ENCODE peak calls at places on chromosome 7, in six cellular contexts. E, X, P, T, D and Z are unnamed samples.

GRCh38 chr7:38775503-38775902 is 133.5 kb downstream of the VPS41 start:
- DNase-seq in E (no peak), X (no peak), P (no peak), T (no peak), D (no peak), Z (no peak)

GRCh38 chr7:48154792-48155413 is 16.4 kb upstream of the ABCA13 start:
- DNase-seq in E (no peak), X (no peak), P (peak), T (peak), D (peak), Z (peak)

GRCh38 chr7:150481207-150481920 is 30.9 kb downstream of the GIMAP8 start:
- DNase-seq in E (no peak), X (no peak), P (no peak), T (no peak), D (no peak), Z (no peak)

GRCh38 chr7:110645060-110645459 is 445.9 kb upstream of the LRRN3 start:
- DNase-seq in E (no peak), X (no peak), P (no peak), T (no peak), D (no peak), Z (no peak)

GRCh38 chr7:75050501-75050900 is 23.1 kb downstream of the RCC1L start:
- DNase-seq in E (no peak), X (no peak), P (peak), T (peak), D (no peak), Z (no peak)

GRCh38 chr7:44973610-44974401 is 5.0 kb downstream of the MYO1G start:
- DNase-seq in E (no peak), X (peak), P (peak), T (no peak), D (peak), Z (peak)

GRCh38 chr7:3087243-3087642 is 43.6 kb upstream of the CARD11 start:
- DNase-seq in E (no peak), X (no peak), P (no peak), T (no peak), D (no peak), Z (no peak)

GRCh38 chr7:23909426-23909825 is 199.4 kb downstream of the STK31 start:
- DNase-seq in E (no peak), X (no peak), P (no peak), T (no peak), D (no peak), Z (no peak)

GRCh38 chr7:132247995-132248618 is 328.2 kb downstream of the PLXNA4 start:
- DNase-seq in E (no peak), X (no peak), P (no peak), T (no peak), D (no peak), Z (no peak)

GRCh38 chr7:138979988-138980574 is 1.1 kb downstream of the KIAA1549 start:
- DNase-seq in E (no peak), X (no peak), P (no peak), T (peak), D (peak), Z (peak)

GRCh38 chr7:92881091-92881485 is 44.7 kb upstream of the CDK6 start:
- DNase-seq in E (no peak), X (no peak), P (no peak), T (no peak), D (no peak), Z (no peak)

GRCh38 chr7:50142421-50143113 is 49.5 kb upstream of the ZPBP start:
- DNase-seq in E (no peak), X (no peak), P (no peak), T (peak), D (peak), Z (peak)

GRCh38 chr7:108234981-108235450 is 104.9 kb upstream of the LAMB4 start:
- DNase-seq in E (no peak), X (no peak), P (no peak), T (no peak), D (peak), Z (no peak)

GRCh38 chr7:89335490-89335889 is 540.0 kb upstream of the TEX47 start:
- DNase-seq in E (no peak), X (no peak), P (no peak), T (no peak), D (no peak), Z (no peak)

GRCh38 chr7:30888783-30889182 is 22.9 kb upstream of the AQP1 start:
- DNase-seq in E (peak), X (no peak), P (no peak), T (peak), D (peak), Z (no peak)

GRCh38 chr7:88638583-88638982 is 120.9 kb upstream of the ZNF804B start:
- DNase-seq in E (no peak), X (no peak), P (no peak), T (no peak), D (no peak), Z (no peak)

GRCh38 chr7:111753968-111754367 is 191.7 kb upstream of the IMMP2L start:
- DNase-seq in E (no peak), X (no peak), P (no peak), T (peak), D (peak), Z (no peak)

GRCh38 chr7:43584200-43584586 is 1.3 kb downstream of the STK17A start:
- DNase-seq in E (no peak), X (no peak), P (no peak), T (peak), D (peak), Z (no peak)

GRCh38 chr7:48101880-48102448 is 12.9 kb downstream of the UPP1 start:
- DNase-seq in E (no peak), X (no peak), P (peak), T (no peak), D (no peak), Z (no peak)

GRCh38 chr7:50502001-50502684 is 52.0 kb upstream of the FIGNL1 start:
- DNase-seq in E (peak), X (no peak), P (peak), T (peak), D (peak), Z (no peak)

GRCh38 chr7:17690030-17690429 is 250.3 kb downstream of the SNX13 start:
- DNase-seq in E (peak), X (no peak), P (no peak), T (peak), D (peak), Z (no peak)

GRCh38 chr7:126774077-126774476 is 478.7 kb downstream of the GRM8 start:
- DNase-seq in E (no peak), X (no peak), P (no peak), T (no peak), D (no peak), Z (no peak)

GRCh38 chr7:99679032-99679399 is 780 bp downstream of the CYP3A5 start:
- DNase-seq in E (no peak), X (peak), P (peak), T (peak), D (no peak), Z (no peak)

GRCh38 chr7:156673454-156673853 is 32.9 kb downstream of the RNF32 start:
- DNase-seq in E (no peak), X (no peak), P (no peak), T (no peak), D (no peak), Z (no peak)

GRCh38 chr7:157606140-157606539 is 269.3 kb downstream of the DNAJB6 start:
- DNase-seq in E (no peak), X (no peak), P (no peak), T (no peak), D (no peak), Z (no peak)

GRCh38 chr7:100682228-100682741 is 8.7 kb downstream of the GNB2 start:
- DNase-seq in E (no peak), X (no peak), P (no peak), T (peak), D (no peak), Z (no peak)

GRCh38 chr7:24720283-24720682 is 37.0 kb downstream of the GSDME start:
- DNase-seq in E (no peak), X (no peak), P (no peak), T (no peak), D (no peak), Z (no peak)

GRCh38 chr7:116422651-116423050 is 76.9 kb upstream of the CAV2 start:
- DNase-seq in E (no peak), X (no peak), P (no peak), T (no peak), D (no peak), Z (no peak)

GRCh38 chr7:100874577-100875355 is at the start of gene SRRT:
- DNase-seq in E (peak), X (peak), P (peak), T (peak), D (peak), Z (peak)

GRCh38 chr7:22576941-22577927 is 77.2 kb upstream of the STEAP1B start:
- DNase-seq in E (peak), X (no peak), P (no peak), T (peak), D (peak), Z (no peak)

GRCh38 chr7:25256424-25256823 is 28.1 kb upstream of the NPVF start:
- DNase-seq in E (no peak), X (no peak), P (peak), T (no peak), D (no peak), Z (no peak)

GRCh38 chr7:96833701-96834453 is 124.2 kb upstream of the SEM1 start:
- DNase-seq in E (no peak), X (no peak), P (no peak), T (peak), D (peak), Z (peak)

GRCh38 chr7:82810558-82811259 is 352.0 kb downstream of the PCLO start:
- DNase-seq in E (peak), X (no peak), P (peak), T (peak), D (peak), Z (peak)

GRCh38 chr7:134018321-134018720 is 108.8 kb upstream of the LRGUK start:
- DNase-seq in E (no peak), X (no peak), P (no peak), T (no peak), D (no peak), Z (no peak)

GRCh38 chr7:38438938-38439337 is 165.5 kb upstream of the TARP start:
- DNase-seq in E (no peak), X (no peak), P (no peak), T (peak), D (no peak), Z (no peak)

GRCh38 chr7:157961731-157962457 is 625.1 kb downstream of the DNAJB6 start:
- DNase-seq in E (no peak), X (peak), P (no peak), T (no peak), D (no peak), Z (no peak)

GRCh38 chr7:111796671-111797070 is 234.4 kb upstream of the IMMP2L start:
- DNase-seq in E (no peak), X (no peak), P (no peak), T (peak), D (peak), Z (peak)

GRCh38 chr7:107115114-107115513 is 53.7 kb upstream of the HBP1 start:
- DNase-seq in E (no peak), X (no peak), P (no peak), T (no peak), D (no peak), Z (no peak)
- TF ChIP-seq CTCF in E (no peak), X (no peak), P (no peak), T (no peak), D (no peak), Z (no peak)

DNA sequence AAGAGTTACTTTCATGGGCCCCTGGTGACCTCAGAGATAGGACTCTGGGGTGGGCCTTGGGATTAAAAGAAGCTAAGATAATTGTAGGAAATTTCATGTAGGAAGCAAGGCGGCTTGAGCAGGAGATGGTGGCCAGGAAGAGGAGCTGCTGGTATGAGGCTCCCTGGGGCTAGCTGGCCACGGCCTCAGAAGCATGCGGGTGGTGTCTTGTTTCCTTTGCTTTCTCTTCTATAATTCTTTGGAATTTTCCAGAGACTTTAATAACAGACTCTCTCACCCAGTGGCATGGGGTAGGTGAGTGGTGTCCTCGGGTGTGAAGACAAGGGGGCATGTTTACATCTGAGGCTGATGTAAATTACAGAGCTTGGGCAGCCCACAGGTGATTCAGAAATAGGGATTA is 41.9 kb upstream of the KDM7A start:
- DNase-seq in E (no peak), X (no peak), P (no peak), T (no peak), D (no peak), Z (no peak)
- TF ChIP-seq CTCF in E (no peak), X (no peak), P (no peak), T (no peak), D (no peak), Z (no peak)

GRCh38 chr7:124701955-124702354 is 63.6 kb downstream of the GPR37 start:
- DNase-seq in E (no peak), X (no peak), P (no peak), T (peak), D (peak), Z (no peak)
- TF ChIP-seq CTCF in E (no peak), X (no peak), P (no peak), T (no peak), D (no peak), Z (no peak)

DNA sequence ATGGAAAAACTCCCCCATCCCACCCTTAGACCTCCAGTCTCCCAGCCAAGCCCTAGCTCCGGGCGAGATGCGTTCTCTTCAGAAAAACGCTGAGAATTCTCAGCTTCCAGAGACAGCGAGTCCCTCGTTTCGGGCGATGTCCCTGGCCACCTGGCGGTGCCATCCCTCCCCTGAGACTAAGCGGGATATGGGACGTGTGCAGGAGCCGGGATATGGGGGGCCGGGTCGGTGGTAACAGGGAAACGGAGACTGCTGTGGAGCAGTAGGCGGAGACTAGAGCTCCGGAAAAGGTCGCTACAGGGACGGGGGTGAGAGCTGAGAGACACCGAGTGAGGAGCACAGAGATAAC is 435 bp upstream of the STRIP2 start:
- DNase-seq in E (no peak), X (no peak), P (no peak), T (no peak), D (no peak), Z (no peak)
- TF ChIP-seq CTCF in E (peak), X (peak), P (peak), T (no peak), D (no peak), Z (no peak)